ENCODE peak calls at places on chromosome 12, in eight cellular contexts. G, W, X, S, H, T, B and N are unnamed samples.

GRCh38 chr12:81797100-81797499 is 38.0 kb upstream of the PPFIA2 start:
- DNase-seq in T (no peak), X (no peak), S (no peak), G (no peak), H (no peak), B (no peak), W (peak), N (no peak)

GRCh38 chr12:52884526-52885293 is 20.2 kb downstream of the KRT8 start:
- DNase-seq in S (peak), T (peak), W (no peak), G (peak), B (peak), X (peak), H (peak), N (peak)

GRCh38 chr12:9064201-9064814 is 51.4 kb downstream of the A2M start:
- DNase-seq in T (peak), S (peak), B (peak), H (peak), X (no peak), G (peak), W (peak), N (peak)

GRCh38 chr12:103735291-103735690 is 105.7 kb downstream of the NT5DC3 start:
- DNase-seq in T (no peak), W (no peak), X (no peak), S (no peak), H (no peak), B (no peak), G (no peak), N (no peak)

GRCh38 chr12:104738371-104738710 is 219.7 kb downstream of the SLC41A2 start:
- DNase-seq in W (no peak), H (no peak), T (no peak), B (no peak), S (no peak), G (no peak), X (no peak), N (no peak)

GRCh38 chr12:120688527-120689071 is 1.6 kb downstream of the MLEC start:
- DNase-seq in X (no peak), S (peak), H (no peak), G (no peak), T (peak), B (no peak), W (no peak), N (no peak)

GRCh38 chr12:131371580-131372475 is 339.1 kb upstream of the SFSWAP start:
- DNase-seq in H (no peak), G (no peak), S (no peak), W (no peak), X (no peak), T (no peak), B (no peak), N (no peak)

GRCh38 chr12:91877461-91878230 is 268.0 kb downstream of the BTG1 start:
- DNase-seq in H (no peak), W (no peak), G (no peak), B (no peak), S (no peak), T (no peak), X (no peak), N (no peak)

GRCh38 chr12:64733857-64734256 is 25.3 kb downstream of the GNS start:
- DNase-seq in G (peak), B (no peak), S (peak), T (no peak), X (no peak), W (peak), H (no peak), N (no peak)

GRCh38 chr12:11807453-11807852 is 158.0 kb downstream of the ETV6 start:
- DNase-seq in G (no peak), S (no peak), X (no peak), B (no peak), W (no peak), T (no peak), H (no peak), N (no peak)

GRCh38 chr12:68932701-68933563 is at the start of gene CPM:
- DNase-seq in T (peak), H (peak), W (no peak), X (peak), S (peak), B (peak), G (peak), N (peak)

GRCh38 chr12:66129934-66130266 is 650 bp downstream of the LLPH start:
- DNase-seq in S (no peak), B (no peak), H (no peak), G (no peak), W (no peak), T (peak), X (no peak), N (no peak)

GRCh38 chr12:46253544-46254162 is 15.2 kb downstream of the SLC38A1 start:
- DNase-seq in G (no peak), B (no peak), X (no peak), T (no peak), H (no peak), W (no peak), S (no peak), N (no peak)

GRCh38 chr12:65022441-65022840 is 98.7 kb downstream of the WIF1 start:
- DNase-seq in W (no peak), H (no peak), G (no peak), B (no peak), T (no peak), X (no peak), S (no peak), N (no peak)

GRCh38 chr12:116247377-116247776 is 30.1 kb downstream of the MED13L start:
- DNase-seq in B (no peak), X (no peak), G (no peak), T (peak), H (no peak), S (no peak), W (no peak), N (no peak)

GRCh38 chr12:65121049-65121955 is at the start of gene WIF1:
- DNase-seq in S (peak), H (peak), W (no peak), T (peak), G (peak), B (no peak), X (no peak), N (peak)

GRCh38 chr12:45284096-45284901 is 68.4 kb downstream of the ANO6 start:
- DNase-seq in H (peak), X (no peak), G (no peak), B (no peak), W (no peak), T (peak), S (peak), N (no peak)

GRCh38 chr12:122029620-122030426 is 8.1 kb downstream of the BCL7A start:
- DNase-seq in H (no peak), S (no peak), X (no peak), T (no peak), W (no peak), B (no peak), G (no peak), N (no peak)

GRCh38 chr12:94595152-94595551 is 55.2 kb downstream of the TMCC3 start:
- DNase-seq in G (no peak), T (peak), S (peak), H (no peak), X (no peak), W (no peak), B (no peak), N (no peak)

GRCh38 chr12:11785722-11786121 is 136.2 kb downstream of the ETV6 start:
- DNase-seq in T (peak), B (no peak), G (no peak), S (no peak), W (no peak), X (no peak), H (no peak), N (no peak)

GRCh38 chr12:54538136-54538700 is 11.2 kb upstream of the PDE1B start:
- DNase-seq in W (no peak), G (no peak), B (no peak), T (no peak), S (no peak), H (no peak), X (no peak), N (no peak)

GRCh38 chr12:46492471-46493351 is 120.1 kb upstream of the SLC38A2 start:
- DNase-seq in G (no peak), B (no peak), X (no peak), H (no peak), T (peak), W (peak), S (peak), N (no peak)

GRCh38 chr12:15966426-15966825 is 55.3 kb downstream of the DERA start:
- DNase-seq in S (no peak), H (no peak), B (no peak), G (no peak), W (no peak), X (no peak), T (peak), N (no peak)

GRCh38 chr12:120276734-120277133 is 11.2 kb upstream of the PXN start:
- DNase-seq in T (no peak), X (no peak), W (no peak), B (no peak), S (no peak), H (no peak), G (no peak), N (no peak)

GRCh38 chr12:96238336-96239031 is 44.3 kb downstream of the ELK3 start:
- DNase-seq in X (no peak), H (no peak), T (no peak), B (no peak), W (no peak), G (no peak), S (no peak), N (no peak)

GRCh38 chr12:104056419-104056972 is 6.5 kb upstream of the GLT8D2 start:
- DNase-seq in B (no peak), S (no peak), G (no peak), T (peak), W (no peak), H (no peak), X (no peak), N (no peak)

GRCh38 chr12:3083949-3084348 is 6.8 kb downstream of the TSPAN9 start:
- DNase-seq in H (peak), S (no peak), B (no peak), T (no peak), W (no peak), G (no peak), X (no peak), N (no peak)

GRCh38 chr12:110922652-110923051 is 2.3 kb upstream of the MYL2 start:
- DNase-seq in X (no peak), S (no peak), B (no peak), W (no peak), T (no peak), H (no peak), G (no peak), N (no peak)

GRCh38 chr12:57896437-57897201 is 44.7 kb upstream of the ATP23 start:
- DNase-seq in S (peak), T (peak), H (peak), G (peak), B (no peak), X (no peak), W (no peak), N (peak)

GRCh38 chr12:70258605-70259403 is 15.6 kb downstream of the CNOT2 start:
- DNase-seq in T (no peak), G (no peak), W (no peak), S (peak), H (no peak), B (no peak), X (no peak), N (no peak)

GRCh38 chr12:29844667-29845066 is 60.9 kb upstream of the TMTC1 start:
- DNase-seq in H (no peak), B (no peak), S (no peak), X (no peak), T (no peak), W (no peak), G (no peak), N (no peak)

GRCh38 chr12:75207338-75208083 is 2.1 kb downstream of the KCNC2 start:
- DNase-seq in S (no peak), G (no peak), W (no peak), X (no peak), H (peak), T (no peak), B (no peak), N (no peak)

GRCh38 chr12:94056419-94057158 is 91.8 kb upstream of the PLXNC1 start:
- DNase-seq in X (no peak), G (no peak), H (no peak), B (no peak), W (no peak), S (no peak), T (no peak), N (no peak)

DNA sequence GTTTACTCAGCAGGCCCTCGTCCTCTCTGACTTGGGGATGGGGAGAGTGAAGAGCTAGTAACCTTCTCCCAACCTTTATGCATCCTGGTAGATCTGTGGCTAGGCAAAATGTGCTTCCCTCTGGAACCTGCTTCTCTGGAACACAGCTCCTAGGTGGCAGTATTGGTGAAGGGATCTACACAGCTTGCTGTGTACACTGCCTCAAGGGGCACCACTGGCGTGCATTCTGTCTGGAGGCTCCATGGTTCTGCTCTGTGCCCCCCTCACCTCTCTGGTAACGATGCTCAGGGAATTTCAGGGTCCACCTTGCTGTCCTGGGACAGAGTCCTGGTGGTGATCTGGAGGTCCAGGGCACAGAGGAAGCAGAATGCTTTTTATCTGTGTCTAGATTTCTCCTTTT is 43.5 kb upstream of the KCNA5 start:
- DNase-seq in H (no peak), G (no peak), T (no peak), B (no peak), X (no peak), W (peak), S (no peak), N (no peak)
- TF ChIP-seq CTCF in H (no peak), G (no peak), T (no peak), B (no peak), X (no peak), W (peak), S (no peak), N (no peak)

DNA sequence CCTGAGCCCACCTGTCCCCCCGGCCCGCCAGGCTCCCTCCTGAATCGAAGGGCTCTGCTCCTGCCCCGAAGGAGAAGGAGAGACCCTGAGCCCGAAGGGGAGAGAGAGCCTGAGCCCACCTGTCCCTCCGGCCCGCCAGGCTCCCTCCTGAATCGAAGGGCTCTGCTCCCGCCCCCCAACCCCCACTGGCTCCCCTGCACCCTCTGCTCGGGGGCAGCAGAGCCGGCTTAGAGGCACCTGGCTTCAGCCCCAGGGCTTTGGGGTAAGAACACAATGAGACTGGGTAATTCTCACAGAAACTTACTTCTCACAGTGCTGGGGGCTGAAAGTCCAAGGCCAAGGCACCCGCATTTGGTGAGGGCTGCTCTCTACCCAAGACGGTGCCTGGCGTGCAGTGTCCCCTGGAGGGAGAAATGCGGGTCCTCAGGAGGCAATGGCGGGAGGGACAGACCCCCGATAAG is 53.1 kb upstream of the FBRSL1 start:
- DNase-seq in H (no peak), T (no peak), S (no peak), B (no peak), W (no peak), G (no peak), X (no peak), N (no peak)
- TF ChIP-seq CTCF in H (no peak), T (no peak), S (no peak), B (no peak), W (no peak), G (no peak), X (no peak), N (no peak)

GRCh38 chr12:124338876-124339603 is 44.1 kb downstream of the RFLNA start:
- DNase-seq in H (no peak), X (no peak), W (no peak), S (no peak), T (no peak), G (no peak), B (no peak), N (no peak)
- TF ChIP-seq CTCF in H (no peak), X (no peak), W (no peak), S (no peak), T (no peak), G (no peak), B (no peak), N (no peak)

GRCh38 chr12:13981296-13981962 is at the start of gene GRIN2B:
- DNase-seq in H (peak), G (no peak), B (no peak), W (peak), T (no peak), X (peak), S (no peak), N (no peak)

GRCh38 chr12:13986031-13986430 is 4.6 kb upstream of the GRIN2B start:
- DNase-seq in B (no peak), X (no peak), T (no peak), H (no peak), G (no peak), S (no peak), W (peak), N (no peak)

GRCh38 chr12:13976880-13977279 is 4.5 kb downstream of the GRIN2B start:
- DNase-seq in G (no peak), X (no peak), H (no peak), S (no peak), B (no peak), T (no peak), W (no peak), N (no peak)

GRCh38 chr12:13980548-13981295 is 680 bp downstream of the GRIN2B start:
- DNase-seq in X (no peak), G (no peak), B (no peak), S (peak), W (no peak), T (no peak), H (peak), N (no peak)

GRCh38 chr12:13982010-13982409 is 608 bp upstream of the GRIN2B start:
- DNase-seq in W (peak), G (no peak), H (peak), X (peak), B (no peak), S (no peak), T (no peak), N (no peak)
- TF ChIP-seq CTCF in W (peak), G (no peak), H (peak), X (peak), B (no peak), S (no peak), T (peak), N (no peak)

DNA sequence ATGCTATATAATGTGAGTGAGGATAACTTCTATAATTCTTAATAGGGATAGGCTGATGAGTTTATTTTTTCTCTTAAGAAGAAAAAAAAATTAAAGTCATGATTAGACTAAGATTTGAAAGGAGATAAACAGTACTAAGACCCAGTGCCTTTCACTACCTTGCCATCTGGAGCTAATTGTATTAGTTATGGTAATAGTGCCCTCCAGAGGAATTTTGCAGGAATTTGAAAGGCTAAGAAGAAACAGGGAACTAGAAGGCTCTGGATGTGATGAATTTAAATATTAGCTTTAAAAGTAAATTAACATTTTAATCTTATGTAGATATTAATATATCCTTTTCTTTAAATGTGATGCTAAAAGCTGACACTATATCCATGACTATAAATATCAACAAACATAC is 36.6 kb upstream of the PIK3C2G start:
- DNase-seq in X (peak), H (no peak), G (no peak), T (peak), W (peak), B (no peak), S (no peak), N (no peak)
- TF ChIP-seq CTCF in X (peak), H (peak), G (no peak), T (peak), W (peak), B (no peak), S (peak), N (no peak)

GRCh38 chr12:20624718-20625117 is 70.4 kb upstream of the SLCO1C1 start:
- DNase-seq in B (no peak), T (peak), G (no peak), S (peak), X (no peak), H (no peak), W (peak), N (no peak)
- TF ChIP-seq CTCF in B (no peak), T (peak), G (peak), S (no peak), X (peak), H (peak), W (peak), N (no peak)

DNA sequence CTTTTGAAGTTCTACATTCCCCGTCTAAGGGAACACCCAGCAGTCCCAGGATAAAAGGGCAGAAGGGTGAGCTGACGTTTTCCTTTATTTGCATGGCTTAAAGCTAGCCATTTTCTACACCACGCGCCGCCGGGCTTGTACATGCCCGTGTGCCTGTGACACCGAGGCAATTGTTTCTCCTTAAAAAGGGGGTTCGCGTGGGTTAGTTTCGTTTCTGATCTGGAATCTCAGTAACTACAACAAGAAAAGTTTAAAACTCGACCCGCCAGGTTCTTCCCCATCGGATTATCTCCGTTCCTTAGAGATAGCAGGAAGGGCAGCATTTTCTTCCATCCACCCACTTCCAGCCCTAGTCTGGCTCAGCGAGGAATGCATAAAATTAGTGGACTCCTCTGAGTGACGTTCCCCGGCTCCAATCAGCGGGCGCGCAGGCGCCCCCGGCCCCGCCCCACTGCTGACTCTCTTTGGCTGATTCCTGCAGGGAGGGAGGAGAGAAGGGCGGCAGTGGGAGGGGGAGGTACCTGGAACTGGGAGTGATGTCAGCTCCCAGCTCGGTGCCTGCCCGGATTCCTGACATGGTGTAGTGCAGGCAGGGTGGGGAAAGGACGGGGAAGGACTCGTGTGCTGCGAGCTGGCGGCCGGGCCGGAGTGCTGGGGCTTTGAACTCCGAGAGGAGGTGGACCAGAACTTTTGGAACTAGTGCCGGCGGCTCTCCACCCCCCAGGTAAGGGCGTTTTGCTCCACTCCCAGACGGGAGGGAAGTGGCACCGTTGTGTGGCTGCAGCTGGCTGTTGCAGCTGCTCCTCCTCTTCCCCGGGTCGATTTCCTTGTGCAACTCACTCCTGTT is at the start of gene PPFIBP1:
- DNase-seq in H (peak), S (peak), G (peak), X (peak), B (peak), T (peak), W (peak), N (peak)
- TF ChIP-seq CTCF in H (no peak), S (no peak), G (peak), X (no peak), B (no peak), T (peak), W (no peak), N (no peak)

GRCh38 chr12:106301611-106302321 is 767 bp upstream of the TCP11L2 start:
- DNase-seq in S (peak), B (peak), G (no peak), H (peak), T (peak), X (no peak), W (no peak), N (peak)
- TF ChIP-seq CTCF in S (no peak), B (no peak), G (no peak), H (no peak), T (no peak), X (no peak), W (no peak), N (no peak)